ENCODE peak calls at places on chromosomes 4 and X, in nine cellular contexts. One of them, this sample, is unnamed.

GRCh38 chr4:15478724-15479088 is 9.0 kb downstream of the CC2D2A start:
- DNase-seq in GM06990: no peak
- DNase-seq in activated naive CD4-positive, alpha-beta T cell treated with anti-CD3 and anti-CD28 coated beads, Interleukin-2, amount 10 ng/mL, durations not matched to agents 7 days and 5 days: no peak
- DNase-seq in right atrium auricular region: no peak
- DNase-seq in stimulated activated CD4-positive, alpha-beta T cell treated with anti-CD3 and anti-CD28 coated beads, Interleukin-2, amount 100 ng/mL, for 48 hours: no peak
- DNase-seq in hippocampal formation: no peak
- DNase-seq in T47D: no peak
- DNase-seq in effector memory CD4-positive, alpha-beta T cell: no peak
- DNase-seq in RPMI8226: no peak
- DNase-seq in this sample: no peak

GRCh38 chr4:2788532-2789103 is 4.3 kb upstream of the SH3BP2 start:
- DNase-seq in GM06990: peak; percentile 20
- DNase-seq in activated naive CD4-positive, alpha-beta T cell treated with anti-CD3 and anti-CD28 coated beads, Interleukin-2, amount 10 ng/mL, durations not matched to agents 7 days and 5 days: no peak
- DNase-seq in right atrium auricular region: no peak
- DNase-seq in stimulated activated CD4-positive, alpha-beta T cell treated with anti-CD3 and anti-CD28 coated beads, Interleukin-2, amount 100 ng/mL, for 48 hours: no peak
- DNase-seq in hippocampal formation: peak; percentile 37
- DNase-seq in T47D: no peak
- DNase-seq in effector memory CD4-positive, alpha-beta T cell: no peak
- DNase-seq in RPMI8226: no peak
- DNase-seq in this sample: no peak

GRCh38 chr4:55485821-55486220 is 60.9 kb downstream of the CLOCK start:
- DNase-seq in GM06990: no peak
- DNase-seq in activated naive CD4-positive, alpha-beta T cell treated with anti-CD3 and anti-CD28 coated beads, Interleukin-2, amount 10 ng/mL, durations not matched to agents 7 days and 5 days: no peak
- DNase-seq in right atrium auricular region: no peak
- DNase-seq in stimulated activated CD4-positive, alpha-beta T cell treated with anti-CD3 and anti-CD28 coated beads, Interleukin-2, amount 100 ng/mL, for 48 hours: no peak
- DNase-seq in hippocampal formation: no peak
- DNase-seq in T47D: no peak
- DNase-seq in effector memory CD4-positive, alpha-beta T cell: no peak
- DNase-seq in RPMI8226: no peak
- DNase-seq in this sample: no peak

GRCh38 chrX:40062525-40063193 is 35.1 kb downstream of the BCOR start:
- DNase-seq in GM06990: no peak
- DNase-seq in activated naive CD4-positive, alpha-beta T cell treated with anti-CD3 and anti-CD28 coated beads, Interleukin-2, amount 10 ng/mL, durations not matched to agents 7 days and 5 days: no peak
- DNase-seq in right atrium auricular region: no peak
- DNase-seq in stimulated activated CD4-positive, alpha-beta T cell treated with anti-CD3 and anti-CD28 coated beads, Interleukin-2, amount 100 ng/mL, for 48 hours: no peak
- DNase-seq in hippocampal formation: peak; percentile 40
- DNase-seq in T47D: no peak
- DNase-seq in effector memory CD4-positive, alpha-beta T cell: no peak
- DNase-seq in RPMI8226: no peak
- DNase-seq in this sample: peak; percentile 68

GRCh38 chrX:48465336-48465933 is 4.6 kb downstream of the SLC38A5 start:
- DNase-seq in GM06990: no peak
- DNase-seq in activated naive CD4-positive, alpha-beta T cell treated with anti-CD3 and anti-CD28 coated beads, Interleukin-2, amount 10 ng/mL, durations not matched to agents 7 days and 5 days: no peak
- DNase-seq in right atrium auricular region: no peak
- DNase-seq in stimulated activated CD4-positive, alpha-beta T cell treated with anti-CD3 and anti-CD28 coated beads, Interleukin-2, amount 100 ng/mL, for 48 hours: no peak
- DNase-seq in hippocampal formation: no peak
- DNase-seq in T47D: no peak
- DNase-seq in effector memory CD4-positive, alpha-beta T cell: no peak
- DNase-seq in RPMI8226: no peak
- DNase-seq in this sample: peak; percentile 67

GRCh38 chr4:183080372-183081115 is 18.5 kb upstream of the WWC2 start:
- DNase-seq in GM06990: no peak
- DNase-seq in activated naive CD4-positive, alpha-beta T cell treated with anti-CD3 and anti-CD28 coated beads, Interleukin-2, amount 10 ng/mL, durations not matched to agents 7 days and 5 days: no peak
- DNase-seq in right atrium auricular region: no peak
- DNase-seq in stimulated activated CD4-positive, alpha-beta T cell treated with anti-CD3 and anti-CD28 coated beads, Interleukin-2, amount 100 ng/mL, for 48 hours: no peak
- DNase-seq in hippocampal formation: no peak
- DNase-seq in T47D: no peak
- DNase-seq in effector memory CD4-positive, alpha-beta T cell: no peak
- DNase-seq in RPMI8226: no peak
- DNase-seq in this sample: no peak

GRCh38 chr4:107913283-107913899 is 18.0 kb upstream of the CYP2U1 start:
- DNase-seq in GM06990: peak; percentile 13
- DNase-seq in activated naive CD4-positive, alpha-beta T cell treated with anti-CD3 and anti-CD28 coated beads, Interleukin-2, amount 10 ng/mL, durations not matched to agents 7 days and 5 days: peak; percentile 22
- DNase-seq in right atrium auricular region: no peak
- DNase-seq in stimulated activated CD4-positive, alpha-beta T cell treated with anti-CD3 and anti-CD28 coated beads, Interleukin-2, amount 100 ng/mL, for 48 hours: peak; percentile 24
- DNase-seq in hippocampal formation: peak; percentile 7
- DNase-seq in T47D: no peak
- DNase-seq in effector memory CD4-positive, alpha-beta T cell: no peak
- DNase-seq in RPMI8226: peak; percentile 51
- DNase-seq in this sample: peak; percentile 62

GRCh38 chrX:26783512-26784225 is 567.7 kb downstream of the MAGEB5 start:
- DNase-seq in GM06990: no peak
- DNase-seq in activated naive CD4-positive, alpha-beta T cell treated with anti-CD3 and anti-CD28 coated beads, Interleukin-2, amount 10 ng/mL, durations not matched to agents 7 days and 5 days: peak; percentile 18
- DNase-seq in right atrium auricular region: no peak
- DNase-seq in stimulated activated CD4-positive, alpha-beta T cell treated with anti-CD3 and anti-CD28 coated beads, Interleukin-2, amount 100 ng/mL, for 48 hours: peak; percentile 4
- DNase-seq in hippocampal formation: no peak
- DNase-seq in T47D: no peak
- DNase-seq in effector memory CD4-positive, alpha-beta T cell: no peak
- DNase-seq in RPMI8226: peak; percentile 38
- DNase-seq in this sample: peak; percentile 5

GRCh38 chr4:3013839-3014350 is 50.5 kb downstream of the GRK4 start:
- DNase-seq in GM06990: peak; percentile 82
- DNase-seq in activated naive CD4-positive, alpha-beta T cell treated with anti-CD3 and anti-CD28 coated beads, Interleukin-2, amount 10 ng/mL, durations not matched to agents 7 days and 5 days: no peak
- DNase-seq in right atrium auricular region: no peak
- DNase-seq in stimulated activated CD4-positive, alpha-beta T cell treated with anti-CD3 and anti-CD28 coated beads, Interleukin-2, amount 100 ng/mL, for 48 hours: peak; percentile 20
- DNase-seq in hippocampal formation: no peak
- DNase-seq in T47D: no peak
- DNase-seq in effector memory CD4-positive, alpha-beta T cell: no peak
- DNase-seq in RPMI8226: no peak
- DNase-seq in this sample: no peak

GRCh38 chr4:38230821-38231583 is 270.8 kb downstream of the PTTG2 start:
- DNase-seq in GM06990: no peak
- DNase-seq in activated naive CD4-positive, alpha-beta T cell treated with anti-CD3 and anti-CD28 coated beads, Interleukin-2, amount 10 ng/mL, durations not matched to agents 7 days and 5 days: no peak
- DNase-seq in right atrium auricular region: no peak
- DNase-seq in stimulated activated CD4-positive, alpha-beta T cell treated with anti-CD3 and anti-CD28 coated beads, Interleukin-2, amount 100 ng/mL, for 48 hours: no peak
- DNase-seq in hippocampal formation: no peak
- DNase-seq in T47D: no peak
- DNase-seq in effector memory CD4-positive, alpha-beta T cell: no peak
- DNase-seq in RPMI8226: no peak
- DNase-seq in this sample: no peak

GRCh38 chr4:15688056-15688455 is 6.4 kb downstream of the FAM200B start:
- DNase-seq in GM06990: no peak
- DNase-seq in activated naive CD4-positive, alpha-beta T cell treated with anti-CD3 and anti-CD28 coated beads, Interleukin-2, amount 10 ng/mL, durations not matched to agents 7 days and 5 days: no peak
- DNase-seq in right atrium auricular region: no peak
- DNase-seq in stimulated activated CD4-positive, alpha-beta T cell treated with anti-CD3 and anti-CD28 coated beads, Interleukin-2, amount 100 ng/mL, for 48 hours: no peak
- DNase-seq in hippocampal formation: no peak
- DNase-seq in T47D: no peak
- DNase-seq in effector memory CD4-positive, alpha-beta T cell: no peak
- DNase-seq in RPMI8226: no peak
- DNase-seq in this sample: no peak

GRCh38 chr4:157048248-157048647 is 27.7 kb upstream of the GLRB start:
- DNase-seq in GM06990: no peak
- DNase-seq in activated naive CD4-positive, alpha-beta T cell treated with anti-CD3 and anti-CD28 coated beads, Interleukin-2, amount 10 ng/mL, durations not matched to agents 7 days and 5 days: no peak
- DNase-seq in right atrium auricular region: peak; percentile 68
- DNase-seq in stimulated activated CD4-positive, alpha-beta T cell treated with anti-CD3 and anti-CD28 coated beads, Interleukin-2, amount 100 ng/mL, for 48 hours: no peak
- DNase-seq in hippocampal formation: no peak
- DNase-seq in T47D: no peak
- DNase-seq in effector memory CD4-positive, alpha-beta T cell: no peak
- DNase-seq in RPMI8226: no peak
- DNase-seq in this sample: no peak

GRCh38 chr4:149793459-149793858 is 22.2 kb downstream of the IQCM start:
- DNase-seq in GM06990: no peak
- DNase-seq in activated naive CD4-positive, alpha-beta T cell treated with anti-CD3 and anti-CD28 coated beads, Interleukin-2, amount 10 ng/mL, durations not matched to agents 7 days and 5 days: no peak
- DNase-seq in right atrium auricular region: no peak
- DNase-seq in stimulated activated CD4-positive, alpha-beta T cell treated with anti-CD3 and anti-CD28 coated beads, Interleukin-2, amount 100 ng/mL, for 48 hours: no peak
- DNase-seq in hippocampal formation: no peak
- DNase-seq in T47D: no peak
- DNase-seq in effector memory CD4-positive, alpha-beta T cell: no peak
- DNase-seq in RPMI8226: no peak
- DNase-seq in this sample: peak; percentile 14

GRCh38 chrX:74232859-74233258 is 71.1 kb upstream of the ZCCHC13 start:
- DNase-seq in GM06990: no peak
- DNase-seq in activated naive CD4-positive, alpha-beta T cell treated with anti-CD3 and anti-CD28 coated beads, Interleukin-2, amount 10 ng/mL, durations not matched to agents 7 days and 5 days: no peak
- DNase-seq in right atrium auricular region: no peak
- DNase-seq in stimulated activated CD4-positive, alpha-beta T cell treated with anti-CD3 and anti-CD28 coated beads, Interleukin-2, amount 100 ng/mL, for 48 hours: no peak
- DNase-seq in hippocampal formation: no peak
- DNase-seq in T47D: no peak
- DNase-seq in effector memory CD4-positive, alpha-beta T cell: no peak
- DNase-seq in RPMI8226: peak; percentile 56
- DNase-seq in this sample: peak; percentile 24

GRCh38 chr4:26050212-26050643 is 136.2 kb downstream of the SMIM20 start:
- DNase-seq in GM06990: no peak
- DNase-seq in activated naive CD4-positive, alpha-beta T cell treated with anti-CD3 and anti-CD28 coated beads, Interleukin-2, amount 10 ng/mL, durations not matched to agents 7 days and 5 days: no peak
- DNase-seq in right atrium auricular region: peak; percentile 66
- DNase-seq in stimulated activated CD4-positive, alpha-beta T cell treated with anti-CD3 and anti-CD28 coated beads, Interleukin-2, amount 100 ng/mL, for 48 hours: no peak
- DNase-seq in hippocampal formation: peak; percentile 35
- DNase-seq in T47D: no peak
- DNase-seq in effector memory CD4-positive, alpha-beta T cell: no peak
- DNase-seq in RPMI8226: peak; percentile 33
- DNase-seq in this sample: no peak

GRCh38 chr4:15888515-15888914 is 50.0 kb downstream of the FGFBP1 start:
- DNase-seq in GM06990: no peak
- DNase-seq in activated naive CD4-positive, alpha-beta T cell treated with anti-CD3 and anti-CD28 coated beads, Interleukin-2, amount 10 ng/mL, durations not matched to agents 7 days and 5 days: no peak
- DNase-seq in right atrium auricular region: no peak
- DNase-seq in stimulated activated CD4-positive, alpha-beta T cell treated with anti-CD3 and anti-CD28 coated beads, Interleukin-2, amount 100 ng/mL, for 48 hours: no peak
- DNase-seq in hippocampal formation: no peak
- DNase-seq in T47D: no peak
- DNase-seq in effector memory CD4-positive, alpha-beta T cell: no peak
- DNase-seq in RPMI8226: no peak
- DNase-seq in this sample: no peak

GRCh38 chr4:53012738-53013137 is 150.6 kb downstream of the RASL11B start:
- DNase-seq in GM06990: no peak
- DNase-seq in activated naive CD4-positive, alpha-beta T cell treated with anti-CD3 and anti-CD28 coated beads, Interleukin-2, amount 10 ng/mL, durations not matched to agents 7 days and 5 days: peak; percentile 39
- DNase-seq in right atrium auricular region: no peak
- DNase-seq in stimulated activated CD4-positive, alpha-beta T cell treated with anti-CD3 and anti-CD28 coated beads, Interleukin-2, amount 100 ng/mL, for 48 hours: no peak
- DNase-seq in hippocampal formation: no peak
- DNase-seq in T47D: no peak
- DNase-seq in effector memory CD4-positive, alpha-beta T cell: no peak
- DNase-seq in RPMI8226: no peak
- DNase-seq in this sample: no peak

GRCh38 chrX:41796577-41796976 is 72.6 kb downstream of the GPR82 start:
- DNase-seq in GM06990: no peak
- DNase-seq in activated naive CD4-positive, alpha-beta T cell treated with anti-CD3 and anti-CD28 coated beads, Interleukin-2, amount 10 ng/mL, durations not matched to agents 7 days and 5 days: no peak
- DNase-seq in right atrium auricular region: no peak
- DNase-seq in stimulated activated CD4-positive, alpha-beta T cell treated with anti-CD3 and anti-CD28 coated beads, Interleukin-2, amount 100 ng/mL, for 48 hours: no peak
- DNase-seq in hippocampal formation: no peak
- DNase-seq in T47D: no peak
- DNase-seq in effector memory CD4-positive, alpha-beta T cell: no peak
- DNase-seq in RPMI8226: no peak
- DNase-seq in this sample: no peak

GRCh38 chr4:123418486-123418931 is 21.9 kb downstream of the SPRY1 start:
- DNase-seq in GM06990: peak; percentile 30
- DNase-seq in activated naive CD4-positive, alpha-beta T cell treated with anti-CD3 and anti-CD28 coated beads, Interleukin-2, amount 10 ng/mL, durations not matched to agents 7 days and 5 days: no peak
- DNase-seq in right atrium auricular region: no peak
- DNase-seq in stimulated activated CD4-positive, alpha-beta T cell treated with anti-CD3 and anti-CD28 coated beads, Interleukin-2, amount 100 ng/mL, for 48 hours: no peak
- DNase-seq in hippocampal formation: no peak
- DNase-seq in T47D: no peak
- DNase-seq in effector memory CD4-positive, alpha-beta T cell: no peak
- DNase-seq in RPMI8226: peak; percentile 55
- DNase-seq in this sample: peak; percentile 93

GRCh38 chrX:9312922-9313867 is 151.7 kb upstream of the TBL1X start:
- DNase-seq in GM06990: peak; percentile 20
- DNase-seq in activated naive CD4-positive, alpha-beta T cell treated with anti-CD3 and anti-CD28 coated beads, Interleukin-2, amount 10 ng/mL, durations not matched to agents 7 days and 5 days: peak; percentile 67
- DNase-seq in right atrium auricular region: peak; percentile 62
- DNase-seq in stimulated activated CD4-positive, alpha-beta T cell treated with anti-CD3 and anti-CD28 coated beads, Interleukin-2, amount 100 ng/mL, for 48 hours: peak; percentile 80
- DNase-seq in hippocampal formation: no peak
- DNase-seq in T47D: no peak
- DNase-seq in effector memory CD4-positive, alpha-beta T cell: peak; percentile 38
- DNase-seq in RPMI8226: peak; percentile 51
- DNase-seq in this sample: no peak